ENCODE peak calls at places on chromosome 15, in seven cellular contexts. F, H, E, Z, Q, R and G are unnamed samples.

GRCh38 chr15:100783760-100784492 is 95.7 kb upstream of the ALDH1A3 start:
- DNase-seq in Z (peak), H (peak), Q (peak), E (no peak), R (no peak), F (no peak), G (peak)

GRCh38 chr15:69289312-69290146 is 9.2 kb upstream of the PAQR5 start:
- DNase-seq in R (no peak), H (no peak), Z (no peak), Q (no peak), E (no peak), F (no peak), G (no peak)

GRCh38 chr15:66947471-66947870 is 117.9 kb upstream of the SMAD3 start:
- DNase-seq in R (no peak), F (no peak), Q (no peak), Z (no peak), H (no peak), E (no peak), G (no peak)

GRCh38 chr15:28918141-28918983 is 32.6 kb downstream of the APBA2 start:
- DNase-seq in Z (no peak), E (no peak), R (no peak), H (no peak), F (no peak), Q (peak), G (no peak)

GRCh38 chr15:70512772-70513362 is 250.5 kb downstream of the UACA start:
- DNase-seq in Z (no peak), H (peak), Q (peak), F (no peak), R (no peak), E (peak), G (no peak)

GRCh38 chr15:75211436-75212199 is 9.9 kb downstream of the C15orf39 start:
- DNase-seq in R (no peak), Q (no peak), F (no peak), E (no peak), Z (no peak), H (no peak), G (no peak)

GRCh38 chr15:70588613-70589012 is 174.7 kb downstream of the UACA start:
- DNase-seq in E (no peak), R (no peak), Q (no peak), Z (no peak), F (no peak), H (no peak), G (no peak)

GRCh38 chr15:85865070-85865684 is 70.5 kb upstream of the KLHL25 start:
- DNase-seq in Q (no peak), H (no peak), R (no peak), Z (no peak), E (no peak), F (peak), G (peak)

GRCh38 chr15:100765458-100766224 is 114.0 kb upstream of the ALDH1A3 start:
- DNase-seq in Z (no peak), F (no peak), Q (peak), H (no peak), R (no peak), E (no peak), G (peak)

GRCh38 chr15:59819047-59819446 is 129.9 kb upstream of the BNIP2 start:
- DNase-seq in E (no peak), R (no peak), H (no peak), Z (no peak), F (no peak), Q (no peak), G (no peak)

GRCh38 chr15:39127925-39128617 is 452.8 kb upstream of the THBS1 start:
- DNase-seq in E (peak), Q (no peak), H (no peak), Z (peak), R (peak), F (peak), G (no peak)

GRCh38 chr15:47439146-47439869 is 278.0 kb upstream of the SEMA6D start:
- DNase-seq in R (no peak), E (no peak), H (no peak), Z (no peak), Q (no peak), F (no peak), G (no peak)

GRCh38 chr15:42011074-42011473 is 9.8 kb downstream of the PLA2G4E start:
- DNase-seq in Q (no peak), F (no peak), E (no peak), Z (no peak), R (no peak), H (no peak), G (no peak)

GRCh38 chr15:47194718-47195117 is 522.6 kb upstream of the SEMA6D start:
- DNase-seq in R (no peak), H (no peak), Q (no peak), E (no peak), Z (no peak), F (no peak), G (no peak)

GRCh38 chr15:69141286-69141701 is 19.1 kb upstream of the GLCE start:
- DNase-seq in Q (no peak), F (no peak), H (no peak), E (no peak), Z (no peak), R (no peak), G (no peak)

GRCh38 chr15:69298697-69299441 is at the start of gene PAQR5:
- DNase-seq in R (no peak), Z (no peak), F (no peak), E (peak), Q (peak), H (peak), G (no peak)

GRCh38 chr15:63079938-63080626 is 37.5 kb downstream of the TPM1 start:
- DNase-seq in H (no peak), Z (no peak), R (no peak), E (no peak), F (no peak), Q (no peak), G (no peak)

GRCh38 chr15:96125681-96126080 is 204.8 kb upstream of the NR2F2 start:
- DNase-seq in R (no peak), Q (no peak), H (no peak), Z (no peak), E (no peak), F (no peak), G (no peak)

GRCh38 chr15:78909791-78910228 is 35.0 kb downstream of the CTSH start:
- DNase-seq in F (no peak), Q (no peak), Z (no peak), H (no peak), E (peak), R (no peak), G (no peak)

GRCh38 chr15:38536201-38536676 is 28.4 kb downstream of the RASGRP1 start:
- DNase-seq in Z (peak), E (no peak), Q (peak), R (peak), H (peak), F (no peak), G (peak)

GRCh38 chr15:95442107-95442719 is 888.3 kb upstream of the NR2F2 start:
- DNase-seq in Q (no peak), F (no peak), E (no peak), Z (no peak), R (no peak), H (no peak), G (no peak)

GRCh38 chr15:53378096-53378620 is 381.3 kb downstream of the WDR72 start:
- DNase-seq in H (no peak), R (no peak), Q (no peak), Z (no peak), E (no peak), F (no peak), G (no peak)

GRCh38 chr15:40130799-40131502 is 22.3 kb upstream of the BMF start:
- DNase-seq in R (no peak), Z (no peak), Q (no peak), H (no peak), E (no peak), F (no peak), G (no peak)

GRCh38 chr15:55737373-55737772 is 5.6 kb downstream of the PRTG start:
- DNase-seq in Q (no peak), F (no peak), Z (no peak), H (no peak), R (no peak), E (peak), G (no peak)

GRCh38 chr15:60005352-60006202 is 1.5 kb downstream of the FOXB1 start:
- DNase-seq in E (no peak), F (no peak), H (no peak), Z (no peak), R (no peak), Q (no peak), G (no peak)

GRCh38 chr15:99105516-99106341 is 849 bp downstream of the SYNM start:
- DNase-seq in Q (peak), F (no peak), E (peak), H (peak), Z (no peak), R (peak), G (peak)